ENCODE peak calls at places on chromosomes 6 and 20, in five cellular contexts. One of them, this sample, is unnamed. For H3K27me3, the result is how much of the 10 kb centered on the place peaks cover.

GRCh38 chr20:37378420-37378784 is 32.5 kb downstream of the SRC start:
- DNase-seq in BJ: no peak
- DNase-seq in breast epithelium: no peak
- DNase-seq in H9: no peak
- DNase-seq in pancreas: no peak
- DNase-seq in this sample: no peak

GRCh38 chr20:4546786-4547185 is 174.9 kb upstream of the PRND start:
- DNase-seq in H9: no peak
- DNase-seq in breast epithelium: no peak
- DNase-seq in BJ: peak
- DNase-seq in pancreas: no peak
- DNase-seq in this sample: no peak

GRCh38 chr6:90739339-90739738 is 152.5 kb upstream of the MAP3K7 start:
- DNase-seq in breast epithelium: no peak
- DNase-seq in pancreas: no peak
- DNase-seq in H9: peak
- DNase-seq in BJ: no peak
- DNase-seq in this sample: no peak

GRCh38 chr20:24878657-24879056 is 70.4 kb upstream of the CST7 start:
- DNase-seq in H9: no peak
- DNase-seq in BJ: no peak
- DNase-seq in pancreas: no peak
- DNase-seq in breast epithelium: no peak
- DNase-seq in this sample: no peak

GRCh38 chr20:56247954-56248782 is at the start of gene MC3R:
- DNase-seq in BJ: no peak
- DNase-seq in H9: peak
- DNase-seq in pancreas: peak
- DNase-seq in breast epithelium: peak
- DNase-seq in this sample: peak

GRCh38 chr6:94769197-94769596 is 808.1 kb upstream of the MANEA start:
- DNase-seq in breast epithelium: no peak
- DNase-seq in pancreas: no peak
- DNase-seq in BJ: no peak
- DNase-seq in H9: no peak
- DNase-seq in this sample: no peak

GRCh38 chr20:23235173-23236027 is 115.2 kb upstream of the NXT1 start:
- DNase-seq in breast epithelium: no peak
- DNase-seq in BJ: no peak
- DNase-seq in pancreas: no peak
- DNase-seq in H9: peak
- DNase-seq in this sample: no peak

GRCh38 chr20:40868568-40869223 is 159.9 kb upstream of the TOP1 start:
- DNase-seq in pancreas: no peak
- DNase-seq in BJ: peak
- DNase-seq in breast epithelium: no peak
- DNase-seq in H9: no peak
- DNase-seq in this sample: no peak

GRCh38 chr20:23156842-23157423 is 70.8 kb upstream of the CD93 start:
- DNase-seq in BJ: no peak
- DNase-seq in pancreas: no peak
- DNase-seq in H9: no peak
- DNase-seq in breast epithelium: no peak
- DNase-seq in this sample: no peak

GRCh38 chr6:30790734-30791383 is 46.5 kb upstream of the IER3 start:
- DNase-seq in BJ: no peak
- DNase-seq in pancreas: no peak
- DNase-seq in breast epithelium: no peak
- DNase-seq in H9: peak
- DNase-seq in this sample: no peak

GRCh38 chr6:168238159-168238887 is 81.3 kb downstream of the DACT2 start:
- DNase-seq in H9: no peak
- DNase-seq in BJ: no peak
- DNase-seq in pancreas: no peak
- DNase-seq in breast epithelium: no peak
- DNase-seq in this sample: no peak

GRCh38 chr6:150207931-150208570 is 65.2 kb downstream of the PPP1R14C start:
- DNase-seq in H9: no peak
- DNase-seq in pancreas: no peak
- DNase-seq in breast epithelium: no peak
- DNase-seq in BJ: no peak
- DNase-seq in this sample: no peak

GRCh38 chr20:44429017-44429339 is 46.7 kb upstream of the TTPAL start:
- DNase-seq in breast epithelium: no peak
- DNase-seq in pancreas: no peak
- DNase-seq in H9: no peak
- DNase-seq in BJ: no peak
- DNase-seq in this sample: no peak

GRCh38 chr20:44430270-44431065 is 45.2 kb upstream of the TTPAL start:
- DNase-seq in BJ: no peak
- DNase-seq in pancreas: no peak
- DNase-seq in H9: no peak
- DNase-seq in breast epithelium: no peak
- DNase-seq in this sample: no peak

GRCh38 chr20:44431118-44431501 is 44.6 kb upstream of the TTPAL start:
- DNase-seq in H9: no peak
- DNase-seq in breast epithelium: no peak
- DNase-seq in BJ: no peak
- DNase-seq in pancreas: no peak
- DNase-seq in this sample: no peak

GRCh38 chr20:44428174-44429016 is 47.3 kb upstream of the TTPAL start:
- DNase-seq in H9: no peak
- DNase-seq in BJ: no peak
- DNase-seq in pancreas: no peak
- DNase-seq in breast epithelium: no peak
- DNase-seq in this sample: no peak

DNA sequence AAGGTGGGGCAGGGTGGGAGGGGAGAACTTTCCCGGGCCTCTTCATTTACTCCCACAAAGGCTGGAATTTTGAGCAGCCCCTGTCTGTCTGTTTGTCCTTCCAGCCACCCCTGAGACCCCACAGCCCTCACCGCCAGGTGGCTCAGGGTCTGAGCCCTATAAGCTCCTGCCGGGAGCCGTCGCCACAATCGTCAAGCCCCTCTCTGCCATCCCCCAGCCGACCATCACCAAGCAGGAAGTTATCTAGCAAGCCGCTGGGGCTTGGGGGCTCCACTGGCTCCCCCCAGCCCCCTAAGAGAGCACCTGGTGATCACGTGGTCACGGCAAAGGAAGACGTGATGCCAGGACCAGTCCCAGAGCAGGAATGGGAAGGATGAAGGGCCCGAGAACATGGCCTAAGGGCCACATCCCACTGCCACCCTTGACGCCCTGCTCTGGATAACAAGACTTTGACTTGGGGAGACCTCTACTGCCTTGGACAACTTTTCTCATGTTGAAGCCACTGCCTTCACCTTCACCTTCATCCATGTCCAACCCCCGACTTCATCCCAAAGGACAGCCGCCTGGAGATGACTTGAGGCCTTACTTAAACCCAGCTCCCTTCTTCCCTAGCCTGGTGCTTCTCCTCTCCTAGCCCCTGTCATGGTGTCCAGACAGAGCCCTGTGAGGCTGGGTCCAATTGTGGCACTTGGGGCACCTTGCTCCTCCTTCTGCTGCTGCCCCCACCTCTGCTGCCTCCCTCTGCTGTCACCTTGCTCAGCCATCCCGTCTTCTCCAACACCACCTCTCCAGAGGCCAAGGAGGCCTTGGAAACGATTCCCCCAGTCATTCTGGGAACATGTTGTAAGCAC is 46.0 kb upstream of the TTPAL start:
- DNase-seq in BJ: no peak
- DNase-seq in H9: no peak
- DNase-seq in pancreas: no peak
- DNase-seq in breast epithelium: no peak
- DNase-seq in this sample: no peak
- TF ChIP-seq CTCF in BJ: no peak
- TF ChIP-seq CTCF in H9: no peak
- TF ChIP-seq CTCF in pancreas: no peak
- TF ChIP-seq CTCF in breast epithelium: no peak
- TF ChIP-seq CTCF in this sample: no peak

GRCh38 chr6:100485268-100485667 is 20.5 kb upstream of the SIM1 start:
- DNase-seq in H9: no peak
- DNase-seq in breast epithelium: no peak
- DNase-seq in pancreas: no peak
- DNase-seq in BJ: no peak
- DNase-seq in this sample: no peak
- H3K27me3 ChIP-seq in H9: under half
- H3K27me3 ChIP-seq in breast epithelium: under half
- H3K27me3 ChIP-seq in pancreas: under half
- H3K27me3 ChIP-seq in BJ: under half
- H3K27me3 ChIP-seq in this sample: under half

DNA sequence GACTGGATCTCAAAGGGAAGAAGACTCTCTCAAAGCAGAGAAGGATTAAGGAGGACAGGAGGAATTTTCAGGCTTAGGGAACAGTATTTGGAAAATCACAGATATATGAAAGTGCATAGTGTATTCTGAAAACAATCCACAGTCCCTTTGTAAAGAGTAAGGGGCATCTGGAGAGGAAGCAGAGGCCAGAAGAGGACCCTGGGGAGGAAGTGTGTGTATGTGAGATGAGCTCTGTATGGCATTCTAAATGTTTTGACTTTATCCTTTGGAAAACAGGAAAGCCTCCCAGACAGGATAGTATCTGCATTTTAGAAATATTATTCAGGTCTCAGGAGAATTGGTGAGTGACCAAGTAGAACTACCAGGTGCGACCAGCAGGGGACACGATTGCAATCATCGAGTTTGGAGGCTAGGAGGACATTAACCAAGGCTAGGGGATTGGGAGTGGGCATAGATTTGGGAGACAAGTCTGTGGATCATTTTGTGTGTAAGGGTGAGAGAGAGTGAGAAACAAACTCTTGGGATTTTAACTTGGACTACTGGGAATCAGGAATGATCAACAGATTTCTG is 38.3 kb upstream of the FAM184A start:
- DNase-seq in BJ: no peak
- DNase-seq in pancreas: no peak
- DNase-seq in breast epithelium: no peak
- DNase-seq in H9: no peak
- DNase-seq in this sample: no peak
- TF ChIP-seq CTCF in BJ: no peak
- TF ChIP-seq CTCF in pancreas: no peak
- TF ChIP-seq CTCF in breast epithelium: no peak
- TF ChIP-seq CTCF in H9: peak
- TF ChIP-seq CTCF in this sample: no peak

DNA sequence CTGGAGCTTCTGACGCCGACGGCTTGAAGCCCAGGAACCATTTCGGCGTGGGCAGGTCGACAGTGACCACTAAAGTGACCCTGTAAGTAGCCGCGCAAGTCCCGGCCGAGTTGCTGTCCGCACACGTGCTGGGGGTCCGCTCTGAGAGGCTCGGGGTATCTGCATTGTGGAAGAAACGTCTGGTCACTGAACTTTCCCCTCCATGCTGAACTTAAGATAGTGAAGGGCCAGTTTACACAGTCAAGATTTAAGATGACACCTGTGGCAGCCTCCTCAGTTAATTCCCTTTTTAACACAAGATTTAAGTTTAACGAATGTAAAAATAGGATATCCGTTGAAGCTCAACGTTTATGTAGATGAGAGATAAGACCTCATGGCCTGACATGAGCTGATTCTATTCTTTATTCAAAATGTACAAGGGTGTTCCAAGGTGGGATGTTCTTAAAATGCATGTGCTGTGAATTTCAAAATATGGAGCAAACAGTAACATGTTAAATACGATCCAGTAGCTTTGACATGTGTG is 116.3 kb downstream of the RTN4IP1 start:
- DNase-seq in H9: no peak
- DNase-seq in pancreas: no peak
- DNase-seq in breast epithelium: no peak
- DNase-seq in BJ: no peak
- DNase-seq in this sample: no peak
- H3K27me3 ChIP-seq in H9: under half
- H3K27me3 ChIP-seq in pancreas: under half
- H3K27me3 ChIP-seq in breast epithelium: under half
- H3K27me3 ChIP-seq in BJ: under half
- H3K27me3 ChIP-seq in this sample: under half

DNA sequence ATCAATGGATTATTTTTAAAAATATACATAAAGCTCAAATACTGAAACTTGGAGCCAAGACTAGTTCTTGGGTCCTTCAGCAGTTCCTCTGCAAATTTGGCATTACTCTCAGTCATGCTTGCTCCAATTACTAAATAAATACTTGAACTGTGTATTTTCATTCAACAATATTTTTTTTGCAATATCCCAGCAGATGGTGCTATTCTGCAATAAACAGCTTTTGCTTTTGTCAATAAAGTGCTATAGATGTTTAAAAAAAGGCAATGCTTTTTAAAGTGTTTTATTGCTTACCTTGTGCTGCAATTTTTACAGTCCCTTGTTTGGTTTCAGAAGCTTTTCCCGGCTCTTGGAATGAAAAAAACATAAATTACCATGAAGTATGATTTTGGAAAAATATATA is 243.4 kb downstream of the TRDN start:
- DNase-seq in pancreas: no peak
- DNase-seq in BJ: no peak
- DNase-seq in H9: no peak
- DNase-seq in breast epithelium: no peak
- DNase-seq in this sample: no peak
- TF ChIP-seq CTCF in pancreas: no peak
- TF ChIP-seq CTCF in BJ: no peak
- TF ChIP-seq CTCF in H9: peak
- TF ChIP-seq CTCF in breast epithelium: no peak
- TF ChIP-seq CTCF in this sample: no peak

GRCh38 chr20:32052792-32053362 is 835 bp downstream of the HCK start:
- DNase-seq in breast epithelium: no peak
- DNase-seq in pancreas: no peak
- DNase-seq in H9: peak
- DNase-seq in BJ: no peak
- DNase-seq in this sample: no peak
- H3K27me3 ChIP-seq in breast epithelium: half or more
- H3K27me3 ChIP-seq in pancreas: under half
- H3K27me3 ChIP-seq in H9: under half
- H3K27me3 ChIP-seq in BJ: under half
- H3K27me3 ChIP-seq in this sample: half or more

DNA sequence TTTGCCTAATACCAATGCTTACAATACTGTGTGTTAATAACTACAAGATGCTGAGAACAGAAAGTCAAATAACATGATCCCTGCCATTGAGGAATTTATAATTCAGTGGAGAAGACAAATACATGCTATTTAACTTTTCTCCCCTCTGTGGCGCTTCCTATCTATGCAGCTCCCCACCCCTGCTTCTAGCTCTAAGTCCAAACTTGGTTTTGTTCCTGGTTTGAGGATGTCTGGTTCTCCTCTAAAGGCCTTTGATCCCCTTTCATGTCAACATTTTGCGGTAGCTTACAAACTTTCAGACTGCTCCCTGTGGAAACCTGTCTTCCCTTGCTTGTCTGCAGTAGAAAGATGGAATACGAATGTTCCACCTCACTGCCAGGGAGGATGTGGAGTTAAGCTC is 18.4 kb upstream of the REPS1 start:
- DNase-seq in pancreas: no peak
- DNase-seq in breast epithelium: no peak
- DNase-seq in H9: no peak
- DNase-seq in BJ: no peak
- DNase-seq in this sample: no peak
- TF ChIP-seq CTCF in pancreas: no peak
- TF ChIP-seq CTCF in breast epithelium: no peak
- TF ChIP-seq CTCF in H9: no peak
- TF ChIP-seq CTCF in BJ: no peak
- TF ChIP-seq CTCF in this sample: no peak